ENCODE peak calls at places on chromosome 17, in four cellular contexts. V, X, F and H are unnamed samples.

GRCh38 chr17:11356371-11356770 is 115.4 kb downstream of the SHISA6 start:
- DNase-seq in V (no peak), X (no peak), F (no peak), H (no peak)

GRCh38 chr17:18041776-18042175 is 2.6 kb downstream of the GID4 start:
- DNase-seq in V (no peak), X (no peak), F (no peak), H (peak)

GRCh38 chr17:81057079-81057730 is 22.3 kb downstream of the BAIAP2 start:
- DNase-seq in V (no peak), X (peak), F (peak), H (no peak)

GRCh38 chr17:7838291-7839075 is 4.5 kb downstream of the KDM6B start:
- DNase-seq in V (no peak), X (peak), F (peak), H (no peak)

GRCh38 chr17:44543213-44543904 is 13.9 kb upstream of the FZD2 start:
- DNase-seq in V (no peak), X (no peak), F (no peak), H (peak)

GRCh38 chr17:67629963-67630320 is 87.8 kb upstream of the NOL11 start:
- DNase-seq in V (no peak), X (no peak), F (no peak), H (peak)

GRCh38 chr17:31394544-31394943 is 3.1 kb downstream of the RAB11FIP4 start:
- DNase-seq in V (no peak), X (peak), F (no peak), H (peak)

GRCh38 chr17:64773836-64774761 is 112.0 kb upstream of the SMURF2 start:
- DNase-seq in V (no peak), X (no peak), F (no peak), H (no peak)

GRCh38 chr17:22278302-22279275 is 586.3 kb downstream of the KCNJ18 start:
- DNase-seq in V (no peak), X (no peak), F (no peak), H (no peak)

GRCh38 chr17:10730956-10731879 is 1.4 kb upstream of the TMEM220 start:
- DNase-seq in V (no peak), X (no peak), F (no peak), H (no peak)

GRCh38 chr17:67109111-67109510 is 64.8 kb downstream of the CACNG1 start:
- DNase-seq in V (no peak), X (no peak), F (no peak), H (no peak)

GRCh38 chr17:8176197-8176940 is at the start of gene TMEM107:
- DNase-seq in V (peak), X (peak), F (peak), H (no peak)

GRCh38 chr17:38601539-38602351 is 4.0 kb downstream of the SRCIN1 start:
- DNase-seq in V (no peak), X (no peak), F (no peak), H (no peak)

GRCh38 chr17:45894022-45894784 is at the start of gene MAPT:
- DNase-seq in V (peak), X (peak), F (peak), H (peak)

GRCh38 chr17:8382052-8382879 is 727 bp downstream of the RPL26 start:
- DNase-seq in V (no peak), X (no peak), F (no peak), H (no peak)

GRCh38 chr17:79415365-79415764 is 195.5 kb downstream of the RBFOX3 start:
- DNase-seq in V (no peak), X (no peak), F (no peak), H (no peak)

GRCh38 chr17:42690596-42690995 is 8.3 kb downstream of the CNTNAP1 start:
- DNase-seq in V (no peak), X (no peak), F (no peak), H (no peak)

GRCh38 chr17:1474402-1475189 is 17.9 kb downstream of the MYO1C start:
- DNase-seq in V (peak), X (no peak), F (no peak), H (no peak)

GRCh38 chr17:57356153-57356721 is 99.9 kb downstream of the MSI2 start:
- DNase-seq in V (no peak), X (no peak), F (no peak), H (no peak)

GRCh38 chr17:12821376-12821940 is 32.2 kb downstream of the ARHGAP44 start:
- DNase-seq in V (no peak), X (no peak), F (no peak), H (no peak)

GRCh38 chr17:66712453-66712852 is 122.5 kb upstream of the CACNG5 start:
- DNase-seq in V (no peak), X (no peak), F (no peak), H (no peak)

GRCh38 chr17:81404557-81405165 is 9.4 kb downstream of the BAHCC1 start:
- DNase-seq in V (no peak), X (no peak), F (peak), H (no peak)

GRCh38 chr17:17231621-17232302 is 5.2 kb downstream of the FLCN start:
- DNase-seq in V (no peak), X (no peak), F (no peak), H (no peak)

GRCh38 chr17:45147102-45147580 is 1.1 kb upstream of the HEXIM1 start:
- DNase-seq in V (no peak), X (no peak), F (no peak), H (no peak)

GRCh38 chr17:51164911-51165679 is 1.1 kb upstream of the NME2 start:
- DNase-seq in V (no peak), X (peak), F (no peak), H (no peak)
- H3K4me3 ChIP-seq in V (peak), X (no peak), F (peak), H (peak)

GRCh38 chr17:68790931-68791330 is 164.3 kb downstream of the ABCA8 start:
- DNase-seq in V (no peak), X (peak), F (no peak), H (no peak)

GRCh38 chr17:68792042-68792685 is 163.0 kb downstream of the ABCA8 start:
- DNase-seq in V (no peak), X (no peak), F (no peak), H (no peak)

GRCh38 chr17:68792873-68793272 is 162.3 kb downstream of the ABCA8 start:
- DNase-seq in V (no peak), X (no peak), F (no peak), H (no peak)

GRCh38 chr17:68789203-68789962 is 165.8 kb downstream of the ABCA8 start:
- DNase-seq in V (no peak), X (no peak), F (no peak), H (no peak)

DNA sequence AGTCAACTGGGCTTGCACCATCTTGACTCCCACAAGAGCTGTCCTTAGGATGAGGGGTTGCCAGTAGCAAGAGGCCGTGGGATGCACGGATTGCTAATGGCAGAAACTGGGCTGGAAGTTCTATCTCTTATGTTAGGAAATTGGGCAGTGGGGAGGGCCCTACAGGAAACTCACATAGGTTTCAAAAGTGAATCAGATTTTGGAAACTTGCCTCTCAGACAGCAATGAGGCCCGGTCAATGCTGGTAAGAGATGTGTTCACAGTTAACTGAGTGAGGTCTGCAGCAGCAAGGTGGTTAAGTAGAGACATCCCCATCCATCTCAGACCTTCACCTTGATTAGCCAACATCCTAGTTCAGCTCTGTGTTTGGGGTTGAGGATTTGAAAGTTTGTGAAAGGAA is 164.7 kb downstream of the ABCA8 start:
- DNase-seq in V (no peak), X (no peak), F (no peak), H (no peak)
- H3K4me3 ChIP-seq in V (no peak), X (no peak), F (no peak), H (no peak)

DNA sequence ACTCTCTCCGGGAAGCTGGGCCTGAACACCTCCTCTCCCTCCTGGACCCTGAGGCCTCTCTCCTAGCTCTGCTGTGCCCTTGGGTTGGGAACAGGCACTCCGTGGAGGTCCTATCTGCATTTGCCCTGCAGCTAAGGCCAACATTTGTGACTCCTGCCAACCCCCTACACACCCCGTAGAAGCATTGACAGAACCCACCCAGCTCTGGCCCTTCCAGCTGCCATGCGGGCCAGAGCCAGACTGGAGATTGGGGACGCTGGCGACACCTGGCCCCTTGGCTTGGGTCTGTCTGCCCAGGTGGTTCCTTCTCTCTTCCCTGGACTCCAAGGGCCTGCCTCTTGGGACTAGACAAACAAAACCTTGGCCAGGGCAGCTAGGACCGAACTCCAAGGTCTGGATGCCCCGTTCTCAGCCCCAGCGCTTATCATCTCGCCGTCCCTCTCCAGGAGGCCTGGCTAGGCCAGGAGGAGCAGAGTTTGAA is 644 bp upstream of the RHBDF2 start:
- DNase-seq in V (no peak), X (no peak), F (no peak), H (no peak)
- H3K4me3 ChIP-seq in V (no peak), X (peak), F (peak), H (peak)

DNA sequence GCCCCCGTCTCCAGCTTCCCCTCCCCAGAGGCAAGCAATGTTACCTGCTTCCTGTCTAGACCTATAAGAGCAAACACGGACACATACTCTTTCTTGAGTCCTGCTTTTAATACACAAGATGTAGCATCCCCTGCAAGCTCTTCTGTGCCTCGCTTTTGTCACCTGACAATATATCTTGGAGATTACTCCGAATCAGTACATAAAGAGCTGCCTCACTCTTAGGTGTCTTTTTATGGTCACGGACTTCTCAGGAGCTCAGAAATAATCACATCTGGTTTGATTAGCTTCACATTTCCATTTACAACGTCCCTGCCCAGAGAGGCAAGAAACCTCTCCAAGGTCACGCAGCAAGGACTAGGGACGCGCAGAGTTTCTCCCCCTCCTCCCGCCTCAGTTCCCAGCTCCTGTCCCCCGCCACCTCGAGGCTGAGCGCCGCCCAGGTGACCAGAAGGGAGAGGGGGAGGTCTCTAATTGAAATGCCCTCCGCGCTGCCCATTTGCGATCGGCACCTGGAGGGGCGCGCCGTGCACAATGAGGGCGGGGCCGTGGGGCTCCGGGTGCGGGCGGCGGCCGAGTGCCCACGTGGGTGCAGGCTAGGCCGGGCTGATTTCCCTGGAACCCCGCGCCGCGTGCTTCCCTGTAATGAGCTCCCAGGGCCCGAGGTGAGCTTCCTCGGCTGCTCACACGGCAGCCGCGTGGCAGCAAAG is 13.8 kb upstream of the SEZ6 start:
- DNase-seq in V (no peak), X (no peak), F (no peak), H (no peak)
- H3K4me3 ChIP-seq in V (no peak), X (no peak), F (no peak), H (no peak)

GRCh38 chr17:77446959-77447634 is 306.3 kb downstream of the SEC14L1 start:
- DNase-seq in V (no peak), X (peak), F (peak), H (no peak)
- H3K4me3 ChIP-seq in V (peak), X (no peak), F (no peak), H (no peak)

GRCh38 chr17:39812466-39812865 is 51.6 kb downstream of the IKZF3 start:
- DNase-seq in V (no peak), X (no peak), F (no peak), H (no peak)
- H3K4me3 ChIP-seq in V (no peak), X (no peak), F (no peak), H (no peak)

GRCh38 chr17:76138896-76139248 is 2.2 kb downstream of the FOXJ1 start:
- DNase-seq in V (no peak), X (no peak), F (no peak), H (no peak)
- H3K4me3 ChIP-seq in V (no peak), X (no peak), F (no peak), H (no peak)

DNA sequence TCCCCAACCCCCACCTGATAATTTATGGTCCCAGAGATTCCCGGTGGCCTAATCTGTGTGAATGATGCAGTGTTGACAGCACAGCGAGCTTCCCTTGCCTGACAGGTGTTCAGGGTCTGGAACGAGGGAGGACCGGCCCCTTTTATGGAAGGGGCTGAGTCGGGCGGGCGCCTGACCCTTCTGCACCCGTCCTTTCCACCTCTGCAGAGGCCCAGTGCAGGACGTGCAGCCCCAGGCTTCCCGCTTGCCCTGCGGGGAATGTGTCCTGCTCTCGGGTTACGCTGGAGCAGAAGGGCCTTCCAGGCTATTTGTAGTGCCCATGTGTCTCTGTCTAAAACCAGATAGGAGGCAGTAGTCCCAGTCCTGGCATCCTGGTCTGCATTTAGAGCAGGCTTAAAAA is 16.2 kb downstream of the SMTNL2 start:
- DNase-seq in V (no peak), X (no peak), F (no peak), H (no peak)
- H3K4me3 ChIP-seq in V (no peak), X (no peak), F (no peak), H (no peak)

GRCh38 chr17:4536259-4536741 is 18.9 kb downstream of the MYBBP1A start:
- DNase-seq in V (no peak), X (peak), F (no peak), H (no peak)
- H3K4me3 ChIP-seq in V (no peak), X (no peak), F (peak), H (no peak)